ENCODE peak calls at places on chromosomes 12 and 14, in eight cellular contexts. A, L, W, J, U, P, D and S are unnamed samples.
A peak's percentile ranks its signal among the peaks of the same experiment; 100 is the strongest.

GRCh38 chr14:67512463-67513134 is 20.5 kb upstream of the PLEKHH1 start:
- DNase-seq in U (no peak), J (no peak), P (no peak), W (no peak), D (no peak), A (no peak), L (no peak), S (no peak)

GRCh38 chr12:98007963-98008362 is 507.4 kb upstream of the TMPO start:
- DNase-seq in U (no peak), W (no peak), A (no peak), D (no peak), J (no peak), P (no peak), L (no peak), S (no peak)

GRCh38 chr12:129363041-129363440 is 509.8 kb downstream of the GLT1D1 start:
- DNase-seq in A (no peak), P (no peak), L (no peak), W (no peak), D (no peak), U (no peak), J (no peak), S (no peak)

GRCh38 chr12:24134092-24134491 is 184.6 kb upstream of the SOX5 start:
- DNase-seq in D (no peak), J (no peak), W (no peak), U (no peak), P (no peak), L (no peak), A (no peak), S (no peak)

GRCh38 chr12:71092290-71092689 is 65.5 kb downstream of the TSPAN8 start:
- DNase-seq in J (no peak), L (no peak), D (no peak), P (no peak), A (no peak), U (no peak), W (no peak), S (no peak)

GRCh38 chr14:68921049-68921448 is 58.1 kb downstream of the ACTN1 start:
- DNase-seq in P (no peak), J (no peak), A (no peak), U (no peak), W (no peak), L (no peak), D (no peak), S (no peak)

GRCh38 chr14:22887990-22888378 is 5.0 kb downstream of the REM2 start:
- DNase-seq in L (no peak), W (no peak), D (no peak), U (peak; percentile 83), P (no peak), J (no peak), A (no peak), S (no peak)

GRCh38 chr14:99401196-99401595 is 79.5 kb downstream of the SETD3 start:
- DNase-seq in U (no peak), W (no peak), A (no peak), P (no peak), L (no peak), J (no peak), D (no peak), S (no peak)

GRCh38 chr12:80837342-80837978 is 100.3 kb downstream of the LIN7A start:
- DNase-seq in W (no peak), L (peak; percentile 43), P (peak; percentile 6), D (peak; percentile 53), A (peak; percentile 31), U (no peak), J (peak; percentile 21), S (no peak)

GRCh38 chr14:92785601-92786426 is 8.3 kb upstream of the GOLGA5 start:
- DNase-seq in D (peak; percentile 45), J (peak; percentile 54), P (no peak), A (peak; percentile 57), U (no peak), L (peak; percentile 91), W (peak; percentile 72), S (no peak)

GRCh38 chr14:34460841-34461240 is 1.2 kb downstream of the SPTSSA start:
- DNase-seq in W (no peak), P (no peak), J (no peak), D (no peak), L (no peak), U (no peak), A (no peak), S (no peak)

GRCh38 chr12:6336859-6337744 is 4.8 kb downstream of the TNFRSF1A start:
- DNase-seq in J (no peak), P (no peak), A (peak; percentile 39), L (no peak), W (peak; percentile 58), U (peak; percentile 56), D (no peak), S (no peak)

GRCh38 chr14:96090441-96091148 is 51.4 kb downstream of the C14orf132 start:
- DNase-seq in A (peak; percentile 70), P (no peak), W (peak; percentile 82), U (peak; percentile 20), D (no peak), L (peak; percentile 65), J (peak; percentile 50), S (no peak)

GRCh38 chr14:88551094-88551870 is 3.5 kb downstream of the PTPN21 start:
- DNase-seq in J (peak; percentile 85), D (peak; percentile 91), U (no peak), W (peak; percentile 83), A (peak; percentile 73), L (peak; percentile 85), P (peak; percentile 75), S (peak; percentile 77)
- TF ChIP-seq POLR2A in J (peak; percentile 38), D (no peak), U (no peak), W (no peak), A (no peak), L (no peak), P (peak; percentile 44), S (peak; percentile 49)

GRCh38 chr12:52645982-52646381 is 6.0 kb downstream of the KRT2 start:
- DNase-seq in P (no peak), U (no peak), W (no peak), L (no peak), J (no peak), D (no peak), A (no peak), S (no peak)
- H3K4me1 ChIP-seq in P (no peaks in the 10 kb centered on the region), U (no peaks in the 10 kb centered on the region), W (no peaks in the 10 kb centered on the region), L (no peaks in the 10 kb centered on the region), J (no peaks in the 10 kb centered on the region), D (no peaks in the 10 kb centered on the region), A (no peaks in the 10 kb centered on the region), S (no peaks in the 10 kb centered on the region)

DNA sequence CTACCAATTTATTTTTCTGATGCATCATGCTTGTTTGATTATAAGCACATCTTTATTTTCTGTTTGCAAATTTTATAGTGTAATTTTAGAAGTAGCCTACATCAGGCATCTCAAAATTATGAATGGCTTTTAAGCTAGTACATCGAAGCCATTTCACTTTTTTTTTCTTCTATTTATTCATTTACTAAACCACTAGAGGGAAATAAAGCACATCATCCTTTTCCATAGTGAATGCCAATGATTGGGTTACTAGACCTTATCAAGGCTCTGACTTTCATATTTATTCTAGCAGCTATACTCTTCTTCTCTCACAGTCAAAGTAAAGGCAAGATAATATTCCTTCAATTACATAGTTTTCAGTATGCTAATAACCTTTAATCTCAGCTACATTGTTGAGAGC is 736.4 kb upstream of the LRFN5 start:
- DNase-seq in J (no peak), L (no peak), A (no peak), P (no peak), U (no peak), D (no peak), W (no peak), S (no peak)
- H3K9me3 ChIP-seq in J (no peaks in the 10 kb centered on the region), L (no peaks in the 10 kb centered on the region), A (no peaks in the 10 kb centered on the region), P (no peaks in the 10 kb centered on the region), U (no peaks in the 10 kb centered on the region), D (peaks cover 3% of the 10 kb centered on the region), W (peaks cover 2% of the 10 kb centered on the region), S (no peaks in the 10 kb centered on the region)

DNA sequence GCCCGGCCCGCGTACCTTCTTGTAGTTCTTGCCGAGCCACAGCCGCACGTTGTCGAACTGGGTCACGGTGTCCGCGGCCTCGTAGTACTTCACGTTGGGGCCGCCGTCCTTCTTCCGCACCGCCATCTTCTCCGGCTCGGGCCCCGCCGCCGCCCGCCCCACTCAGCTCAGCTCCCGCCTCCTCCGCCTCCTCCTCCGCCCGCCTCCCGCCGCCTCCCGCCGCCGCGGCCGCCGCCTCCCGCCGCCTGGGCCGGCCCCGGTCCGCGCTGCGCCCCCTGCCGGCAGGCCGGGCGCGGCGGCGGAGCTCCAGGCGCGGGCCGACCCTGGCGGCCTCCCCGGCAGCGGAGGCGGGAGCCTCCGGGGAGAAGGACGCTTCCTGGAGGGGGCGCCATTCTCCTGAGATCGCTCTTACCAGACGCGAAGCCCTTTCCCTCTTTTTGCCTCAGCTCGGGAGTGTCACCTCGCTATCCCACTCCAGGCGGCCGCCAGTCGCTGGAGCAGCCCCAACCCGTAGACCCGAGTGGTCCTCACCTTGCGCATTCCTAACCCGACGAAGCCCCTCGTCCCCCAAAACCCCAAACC is at the start of gene SMARCC2:
- DNase-seq in P (peak; percentile 87), J (peak; percentile 89), W (peak; percentile 91), U (peak; percentile 87), D (peak; percentile 92), A (peak; percentile 90), L (peak; percentile 91), S (peak; percentile 77)
- TF ChIP-seq POLR2A in P (peak; percentile 3), J (peak; percentile 49), W (no peak), U (peak; percentile 27), D (peak; percentile 63), A (peak; percentile 40), L (no peak), S (peak; percentile 20)

GRCh38 chr12:116259800-116260589 is 17.5 kb downstream of the MED13L start:
- DNase-seq in P (no peak), W (no peak), U (no peak), D (no peak), L (no peak), J (no peak), A (no peak), S (no peak)
- H3K4me1 ChIP-seq in P (peaks cover 4% of the 10 kb centered on the region), W (peaks cover 28% of the 10 kb centered on the region), U (peaks cover 4% of the 10 kb centered on the region), D (peaks cover 100% of the 10 kb centered on the region), L (peaks cover 30% of the 10 kb centered on the region), J (peaks cover 21% of the 10 kb centered on the region), A (peaks cover 13% of the 10 kb centered on the region), S (peaks cover 65% of the 10 kb centered on the region)

DNA sequence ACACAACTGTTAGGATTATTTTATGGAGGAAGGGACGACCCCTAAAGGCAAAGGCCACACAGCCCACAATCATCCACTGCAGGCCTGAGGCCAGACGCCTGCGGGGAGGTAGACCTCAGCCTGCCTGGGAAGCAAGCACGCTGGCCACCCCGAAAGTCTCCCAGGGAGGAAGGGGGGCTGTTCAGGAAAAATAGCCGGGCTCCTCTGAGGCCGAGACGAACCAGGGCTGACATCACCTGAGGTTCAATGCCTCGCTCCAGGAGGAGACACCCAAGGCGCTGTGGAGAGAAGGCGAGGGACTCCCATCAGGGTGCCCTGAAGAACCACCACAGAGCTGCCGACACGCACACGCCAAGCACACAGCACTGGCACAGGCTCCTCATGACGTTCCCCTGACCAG is 127.4 kb downstream of the PIWIL1 start:
- DNase-seq in P (no peak), L (no peak), U (no peak), A (no peak), D (no peak), W (no peak), J (no peak), S (no peak)
- H3K9me3 ChIP-seq in P (no peaks in the 10 kb centered on the region), L (no peaks in the 10 kb centered on the region), U (peaks cover 4% of the 10 kb centered on the region), A (no peaks in the 10 kb centered on the region), D (peaks cover 13% of the 10 kb centered on the region), W (peaks cover 14% of the 10 kb centered on the region), J (no peaks in the 10 kb centered on the region), S (no peaks in the 10 kb centered on the region)